ENCODE peak calls at places on chromosomes 2 and 18, in six cellular contexts. L is T-helper 22 cell; U is iris pigment epithelial cell; O is OCI-M1; X is activated T-helper 1 cell treated with anti-CD3 and anti-CD28 coated beads, Interleukin-12 subunit alpha, Interleukin-12 subunit beta, Interleukin-2, Interleukin-4 antibody, amounts not matched to agents 30 ng/mL and 10 ng/mL and 1 ng/mL, durations not matched to agents 14 hours and 24 hours and 36 hours; R is GM10248. J is an unnamed sample.

GRCh38 chr2:43178602-43179542 is 47.5 kb downstream of the ZFP36L2 start:
- DNase-seq in R (no peak), X (no peak), L (no peak), O (peak; percentile 98), U (peak; percentile 92), J (peak; percentile 75)

GRCh38 chr18:45503988-45504387 is 111.3 kb upstream of the SLC14A2 start:
- DNase-seq in R (no peak), L (no peak), U (no peak), O (no peak), X (no peak), J (no peak)

GRCh38 chr2:6358985-6359384 is 506.7 kb downstream of the CMPK2 start:
- DNase-seq in L (no peak), R (no peak), X (no peak), O (no peak), U (no peak), J (no peak)

GRCh38 chr2:217445726-217446125 is 557.1 kb downstream of the TNS1 start:
- DNase-seq in X (no peak), O (no peak), L (no peak), U (no peak), R (no peak), J (no peak)

GRCh38 chr2:230575640-230576324 is 136.9 kb upstream of the CAB39 start:
- DNase-seq in L (no peak), R (no peak), O (no peak), U (no peak), X (peak; percentile 14), J (no peak)

GRCh38 chr2:189233527-189233926 is 54.0 kb upstream of the COL5A2 start:
- DNase-seq in L (no peak), U (peak; percentile 45), O (no peak), X (no peak), R (no peak), J (no peak)

GRCh38 chr2:26526105-26526504 is 48.2 kb upstream of the OTOF start:
- DNase-seq in R (no peak), U (no peak), L (no peak), O (no peak), X (no peak), J (no peak)

GRCh38 chr2:8550932-8551621 is 130.8 kb upstream of the ID2 start:
- DNase-seq in R (no peak), O (no peak), L (no peak), X (no peak), U (no peak), J (no peak)

GRCh38 chr2:14712091-14712490 is 79.6 kb downstream of the LRATD1 start:
- DNase-seq in R (no peak), U (peak; percentile 11), X (no peak), L (no peak), O (no peak), J (no peak)

GRCh38 chr2:104969564-104969963 is 68.3 kb upstream of the MRPS9 start:
- DNase-seq in U (peak; percentile 5), L (no peak), X (no peak), O (no peak), R (no peak), J (peak; percentile 54)

GRCh38 chr2:160010361-160011145 is 51.9 kb downstream of the PLA2R1 start:
- DNase-seq in R (no peak), L (no peak), O (no peak), X (no peak), U (peak; percentile 24), J (no peak)

GRCh38 chr2:168538534-168538933 is 82.5 kb downstream of the CERS6 start:
- DNase-seq in U (no peak), X (no peak), R (no peak), L (no peak), O (no peak), J (no peak)

GRCh38 chr2:19677215-19677777 is 224.5 kb downstream of the TTC32 start:
- DNase-seq in X (no peak), R (no peak), L (no peak), O (no peak), U (no peak), J (no peak)

GRCh38 chr2:115161531-115162453 is 719.4 kb downstream of the DPP10 start:
- DNase-seq in L (no peak), O (peak; percentile 63), X (no peak), R (no peak), U (no peak), J (no peak)

GRCh38 chr2:174902491-174903242 is 102.5 kb downstream of the CHN1 start:
- DNase-seq in O (peak; percentile 44), R (no peak), X (no peak), U (peak; percentile 73), L (no peak), J (no peak)

GRCh38 chr2:3198119-3198518 is 179.5 kb downstream of the EIPR1 start:
- DNase-seq in X (no peak), R (no peak), O (no peak), U (no peak), L (no peak), J (no peak)

GRCh38 chr2:239092571-239093294 is 244.8 kb downstream of the TWIST2 start:
- DNase-seq in R (no peak), U (no peak), X (no peak), O (no peak), L (no peak), J (no peak)

GRCh38 chr2:24831216-24831615 is 38.0 kb downstream of the CENPO start:
- DNase-seq in R (no peak), X (no peak), L (no peak), O (no peak), U (no peak), J (no peak)